ENCODE peak calls at places on chromosome 11, in four cellular contexts. J is A549, K is GM12878, G is K562. Z is an unnamed sample.

GRCh38 chr11:29210426-29210825 is 806.4 kb downstream of the KCNA4 start:
- DNase-seq in J (no peak), K (no peak), G (no peak), Z (no peak)

GRCh38 chr11:17828311-17828751 is 93.8 kb downstream of the KCNC1 start:
- DNase-seq in J (no peak), K (no peak), G (no peak), Z (peak)

GRCh38 chr11:126473269-126473668 is 117.8 kb downstream of the ST3GAL4 start:
- DNase-seq in J (no peak), K (no peak), G (no peak), Z (no peak)

GRCh38 chr11:129435499-129436245 is 60.0 kb downstream of the BARX2 start:
- DNase-seq in J (no peak), K (no peak), G (no peak), Z (no peak)

GRCh38 chr11:121354192-121354591 is 61.6 kb downstream of the SC5D start:
- DNase-seq in J (no peak), K (no peak), G (no peak), Z (no peak)

GRCh38 chr11:1640076-1640946 is 10.7 kb downstream of the KRTAP5-5 start:
- DNase-seq in J (peak), K (no peak), G (peak), Z (no peak)

GRCh38 chr11:27443746-27444465 is 28.7 kb downstream of the LGR4 start:
- DNase-seq in J (no peak), K (no peak), G (no peak), Z (no peak)

GRCh38 chr11:8090756-8091155 is 9.7 kb downstream of the TUB start:
- DNase-seq in J (peak), K (no peak), G (peak), Z (no peak)

GRCh38 chr11:95794086-95794485 is 3.8 kb downstream of the CEP57 start:
- DNase-seq in J (no peak), K (no peak), G (no peak), Z (peak)

GRCh38 chr11:62611705-62612365 is 740 bp downstream of the EML3 start:
- DNase-seq in J (peak), K (no peak), G (peak), Z (peak)
- TF ChIP-seq POLR2A in J (no peak), K (peak), G (peak), Z (no peak)

DNA sequence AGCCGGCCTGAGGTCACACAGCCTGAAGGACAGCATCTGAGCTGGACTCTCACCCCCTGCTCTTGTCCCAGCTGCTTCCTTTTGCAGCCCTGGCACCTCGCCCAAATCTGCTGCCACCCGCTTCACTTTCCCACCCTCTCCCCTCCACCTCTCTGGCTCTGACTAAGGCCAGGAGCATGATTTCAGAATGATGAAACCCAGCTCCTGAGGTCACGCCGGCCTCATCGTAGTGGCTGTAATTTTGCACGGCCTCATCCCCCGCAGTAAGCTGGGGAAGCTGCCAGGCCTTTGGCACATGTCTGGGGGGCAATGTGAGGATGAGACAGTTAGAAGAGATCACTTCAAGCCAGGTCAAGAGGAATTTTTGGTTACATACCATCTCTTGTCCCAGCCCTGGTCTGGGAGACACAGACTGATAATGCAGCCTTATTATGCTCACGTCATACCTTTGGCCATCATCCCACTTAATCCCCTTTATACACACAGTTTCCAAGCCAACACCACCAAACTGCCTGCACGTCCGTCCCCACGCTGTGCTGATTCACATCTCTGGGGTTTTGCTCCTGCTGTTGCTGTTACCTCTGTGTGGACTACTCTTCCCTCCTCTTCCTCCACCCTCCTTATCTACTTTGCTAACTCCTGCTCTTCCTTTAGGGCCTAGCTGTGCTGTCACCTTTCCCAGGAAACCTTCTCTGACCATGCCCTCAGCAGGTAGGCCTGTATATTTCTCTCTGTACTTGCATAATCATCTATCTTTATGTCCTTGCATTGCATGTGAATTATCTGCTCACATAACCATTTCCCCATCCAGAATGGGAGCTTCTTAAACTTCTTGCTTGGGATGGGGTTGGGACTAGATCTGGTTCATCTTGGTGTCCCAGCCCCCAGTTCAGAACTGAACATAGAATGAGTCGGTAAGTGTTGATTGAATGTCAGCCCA is 58.0 kb downstream of the CHRDL2 start:
- DNase-seq in J (peak), K (no peak), G (no peak), Z (peak)
- TF ChIP-seq RCOR1 in J (no peak), K (no peak), G (no peak), Z (peak)

GRCh38 chr11:10305964-10306918 is 1.4 kb downstream of the ADM start:
- DNase-seq in J (peak), K (no peak), G (no peak), Z (peak)

GRCh38 chr11:10309163-10310093 is 4.6 kb downstream of the ADM start:
- DNase-seq in J (peak), K (no peak), G (peak), Z (peak)

GRCh38 chr11:10308208-10308954 is 3.5 kb downstream of the ADM start:
- DNase-seq in J (no peak), K (no peak), G (no peak), Z (peak)

GRCh38 chr11:10307022-10307410 is 2.1 kb downstream of the ADM start:
- DNase-seq in J (peak), K (no peak), G (no peak), Z (no peak)

DNA sequence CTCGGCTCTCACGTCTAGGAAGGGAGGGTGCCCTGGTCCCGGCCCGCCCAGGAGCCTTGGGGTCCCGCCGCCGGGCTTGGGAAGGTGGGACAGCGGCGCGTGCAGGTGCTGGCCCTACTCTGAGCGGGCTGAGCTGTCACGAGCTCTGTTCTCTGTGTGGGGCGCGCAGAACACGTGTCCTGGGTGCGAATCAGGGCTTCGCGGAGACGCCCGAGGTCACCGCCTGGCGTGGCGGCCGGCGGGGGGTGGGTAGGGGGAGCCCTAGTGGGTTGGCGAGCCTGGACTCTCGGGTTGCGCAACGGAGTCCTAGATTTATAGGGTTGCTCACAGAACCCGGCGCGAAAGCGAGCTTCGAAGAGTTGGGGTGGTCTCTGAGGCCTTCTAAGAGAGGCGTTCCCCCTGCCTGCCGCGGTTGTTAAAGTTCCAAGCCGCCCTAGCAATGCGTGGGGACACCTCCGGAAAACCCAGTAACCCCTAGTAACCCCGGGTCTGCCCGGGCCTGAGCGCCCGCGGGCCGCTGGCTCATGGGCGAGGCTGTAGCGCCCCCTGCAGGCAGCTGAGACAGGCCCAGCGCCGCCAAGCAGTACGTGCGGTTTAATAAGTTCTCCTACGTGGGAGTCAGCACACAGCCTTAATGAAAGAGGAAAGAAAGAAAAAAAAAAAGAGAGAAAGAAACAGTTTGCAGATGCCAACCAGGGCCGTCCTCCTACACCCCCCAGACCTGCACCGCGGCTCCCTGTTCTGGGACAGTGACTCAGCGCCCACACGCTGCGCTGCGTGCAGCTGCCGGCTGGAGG is 2.7 kb downstream of the ADM start:
- DNase-seq in J (peak), K (peak), G (peak), Z (peak)
- TF ChIP-seq POLR2A in J (peak), K (no peak), G (no peak), Z (peak)

GRCh38 chr11:3058753-3059664 is 1.8 kb upstream of the CARS1 start:
- DNase-seq in J (peak), K (no peak), G (peak), Z (peak)
- TF ChIP-seq RCOR1 in J (no peak), K (no peak), G (peak), Z (peak)

GRCh38 chr11:9266926-9267325 is 1.8 kb upstream of the DENND5A start:
- DNase-seq in J (no peak), K (no peak), G (no peak), Z (no peak)

GRCh38 chr11:9263840-9264380 is 1.2 kb downstream of the DENND5A start:
- DNase-seq in J (peak), K (peak), G (no peak), Z (peak)

GRCh38 chr11:9266132-9266736 is 1.1 kb upstream of the DENND5A start:
- DNase-seq in J (no peak), K (no peak), G (no peak), Z (no peak)

GRCh38 chr11:9265211-9266131 is at the start of gene DENND5A:
- DNase-seq in J (peak), K (no peak), G (peak), Z (peak)

GRCh38 chr11:9264381-9265210 is 554 bp downstream of the DENND5A start:
- DNase-seq in J (peak), K (no peak), G (no peak), Z (peak)
- TF ChIP-seq POLR2A in J (no peak), K (no peak), G (no peak), Z (peak)

GRCh38 chr11:48036466-48036865 is 56.1 kb downstream of the PTPRJ start:
- DNase-seq in J (no peak), K (no peak), G (no peak), Z (peak)

GRCh38 chr11:48040830-48041444 is 60.6 kb downstream of the PTPRJ start:
- DNase-seq in J (no peak), K (no peak), G (no peak), Z (no peak)

GRCh38 chr11:48036011-48036410 is 55.7 kb downstream of the PTPRJ start:
- DNase-seq in J (no peak), K (no peak), G (no peak), Z (peak)

GRCh38 chr11:48034926-48035876 is 54.8 kb downstream of the PTPRJ start:
- DNase-seq in J (no peak), K (no peak), G (no peak), Z (no peak)

DNA sequence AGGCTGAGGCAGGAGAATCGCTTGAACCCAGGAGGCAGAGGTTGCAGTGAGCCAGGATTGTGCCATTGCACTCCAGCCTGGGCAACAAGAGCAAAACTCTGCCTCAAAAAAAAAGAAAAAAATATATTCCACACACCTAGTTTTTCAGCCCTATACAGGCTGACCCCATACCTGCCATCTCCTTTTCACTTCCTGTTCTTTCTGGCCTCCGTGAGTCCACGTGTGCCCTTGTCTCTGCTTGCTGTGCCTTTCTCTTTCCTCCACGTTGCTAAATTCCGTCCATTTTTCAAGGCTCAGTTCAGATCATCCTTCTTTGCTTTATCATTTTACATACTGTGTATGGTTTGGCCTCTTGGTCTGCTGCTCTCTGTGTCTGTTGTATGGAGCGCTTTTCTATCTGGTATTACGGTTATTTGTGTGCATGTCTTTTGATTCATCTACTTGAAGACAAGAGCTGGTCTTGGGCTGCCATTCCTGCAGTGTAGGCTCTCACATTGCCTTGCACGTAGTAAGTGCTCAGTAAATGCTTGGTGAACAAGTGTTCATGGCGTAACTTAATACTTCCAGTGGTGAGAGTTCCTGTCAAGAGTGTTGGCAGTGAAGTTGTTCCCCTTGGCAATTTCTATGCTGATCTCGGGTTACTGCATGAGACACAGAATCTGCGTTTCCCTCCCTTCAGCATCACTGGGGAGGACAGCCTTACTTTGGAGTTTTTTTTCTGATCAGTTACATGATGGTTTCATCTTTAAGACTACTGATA is 57.5 kb downstream of the PTPRJ start:
- DNase-seq in J (no peak), K (no peak), G (no peak), Z (peak)
- TF ChIP-seq RCOR1 in J (no peak), K (no peak), G (no peak), Z (no peak)

DNA sequence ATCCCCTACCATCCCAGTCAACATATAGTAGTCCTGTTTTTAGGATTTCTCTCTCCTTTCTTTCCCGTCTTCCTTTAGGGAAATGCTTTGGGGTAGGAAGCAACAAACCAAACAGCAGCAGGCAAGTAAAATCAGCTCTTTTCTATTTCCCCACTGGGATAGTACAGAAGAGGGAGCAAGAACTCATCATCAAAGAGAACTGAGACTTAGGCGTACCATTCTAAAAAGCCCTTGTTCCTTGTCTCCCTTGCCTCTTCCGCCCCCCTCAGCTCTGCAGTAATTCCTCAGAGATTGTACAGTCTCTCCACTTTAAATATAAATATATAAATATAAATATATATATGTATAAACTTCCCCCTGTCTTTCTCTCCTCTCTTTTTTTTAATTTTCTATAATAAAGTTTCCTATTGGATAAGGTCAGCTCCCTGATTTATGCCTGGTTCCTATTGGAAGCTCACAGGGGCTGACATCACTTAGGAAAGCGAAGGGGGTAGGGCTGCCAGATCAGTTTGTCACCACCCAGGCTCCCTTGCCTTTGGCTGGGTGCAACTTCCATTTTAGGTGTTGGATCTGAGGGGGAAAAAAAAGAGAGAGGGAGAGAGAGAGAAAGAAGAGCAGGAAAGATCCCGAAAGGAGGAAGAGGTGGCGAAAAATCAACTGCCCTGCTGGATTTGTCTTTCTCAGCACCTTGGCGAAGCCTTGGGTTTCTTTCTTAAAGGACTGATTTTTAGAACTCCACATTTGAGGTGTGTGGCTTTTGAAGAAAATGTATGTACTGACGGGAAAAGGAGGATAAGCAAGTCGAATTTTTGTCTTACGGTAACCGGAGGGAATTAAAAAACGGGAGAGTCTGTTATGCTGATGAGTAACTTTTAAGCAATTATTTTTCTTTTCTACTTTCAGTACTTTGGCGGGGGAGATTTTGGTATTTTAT is at the start of gene CTNND1:
- DNase-seq in J (peak), K (peak), G (peak), Z (peak)
- TF ChIP-seq POLR2A in J (peak), K (peak), G (peak), Z (peak)

GRCh38 chr11:100684101-100685065 is 2.7 kb upstream of the ARHGAP42 start:
- DNase-seq in J (peak), K (no peak), G (no peak), Z (no peak)

GRCh38 chr11:100686476-100686875 is 612 bp upstream of the ARHGAP42 start:
- DNase-seq in J (no peak), K (no peak), G (no peak), Z (no peak)

GRCh38 chr11:100687630-100688395 is 725 bp downstream of the ARHGAP42 start:
- DNase-seq in J (peak), K (no peak), G (peak), Z (peak)

GRCh38 chr11:100689141-100689540 is 2.1 kb downstream of the ARHGAP42 start:
- DNase-seq in J (no peak), K (no peak), G (no peak), Z (no peak)

GRCh38 chr11:100687032-100687629 is at the start of gene ARHGAP42:
- DNase-seq in J (peak), K (no peak), G (peak), Z (peak)
- TF ChIP-seq RCOR1 in J (no peak), K (no peak), G (no peak), Z (no peak)

DNA sequence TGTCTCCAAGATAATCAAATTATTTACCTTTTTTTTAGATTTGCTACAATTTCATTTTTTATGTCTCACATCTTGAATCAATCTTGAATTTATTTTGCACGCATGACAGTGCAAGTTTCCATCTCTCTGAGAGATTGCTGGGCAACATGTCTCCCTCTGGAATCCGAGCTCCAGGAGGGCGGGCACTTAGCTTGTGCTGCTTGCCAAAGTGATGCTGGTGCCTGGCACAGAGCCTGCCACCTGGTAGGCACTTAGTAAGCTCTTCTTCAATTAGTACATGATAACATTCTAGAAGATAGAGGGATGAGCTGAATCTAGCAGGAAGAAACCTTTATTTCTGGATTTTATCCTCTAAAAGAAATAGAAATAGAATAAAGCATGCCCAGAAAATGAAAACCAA is 27.4 kb upstream of the OR9I1 start:
- DNase-seq in J (no peak), K (no peak), G (no peak), Z (no peak)
- TF ChIP-seq POLR2A in J (no peak), K (no peak), G (no peak), Z (no peak)

GRCh38 chr11:124277809-124278208 is 21.6 kb downstream of the OR8G5 start:
- DNase-seq in J (no peak), K (no peak), G (no peak), Z (no peak)
- TF ChIP-seq RCOR1 in J (no peak), K (no peak), G (no peak), Z (no peak)

Z was measured in IMR-90.